ENCODE peak calls at places on chromosomes 16 and 17, in four cellular contexts. One of them, this sample, is unnamed.

GRCh38 chr16:3695610-3696369 is 21.5 kb downstream of the TRAP1 start:
- DNase-seq in IMR-90: no peak
- DNase-seq in mammary epithelial cell: no peak
- DNase-seq in NT2/D1: no peak
- DNase-seq in this sample: no peak

GRCh38 chr17:64378890-64379354 is 11.7 kb downstream of the PECAM1 start:
- DNase-seq in IMR-90: no peak
- DNase-seq in mammary epithelial cell: no peak
- DNase-seq in NT2/D1: no peak
- DNase-seq in this sample: no peak

GRCh38 chr16:57734925-57735754 is 430 bp upstream of the KATNB1 start:
- DNase-seq in IMR-90: peak
- DNase-seq in mammary epithelial cell: peak
- DNase-seq in NT2/D1: peak
- DNase-seq in this sample: peak

GRCh38 chr16:4140652-4141051 is 24.4 kb upstream of the ADCY9 start:
- DNase-seq in IMR-90: peak
- DNase-seq in mammary epithelial cell: peak
- DNase-seq in NT2/D1: no peak
- DNase-seq in this sample: peak

GRCh38 chr17:19533718-19534561 is at the start of gene SLC47A1:
- DNase-seq in IMR-90: no peak
- DNase-seq in mammary epithelial cell: peak
- DNase-seq in NT2/D1: no peak
- DNase-seq in this sample: peak

GRCh38 chr17:17535957-17536356 is 39.8 kb upstream of the RASD1 start:
- DNase-seq in IMR-90: peak
- DNase-seq in mammary epithelial cell: no peak
- DNase-seq in NT2/D1: no peak
- DNase-seq in this sample: peak

GRCh38 chr16:84406006-84406963 is 37.9 kb downstream of the ATP2C2 start:
- DNase-seq in IMR-90: no peak
- DNase-seq in mammary epithelial cell: no peak
- DNase-seq in NT2/D1: no peak
- DNase-seq in this sample: no peak

GRCh38 chr17:58047751-58048150 is 35.5 kb upstream of the DYNLL2 start:
- DNase-seq in IMR-90: no peak
- DNase-seq in mammary epithelial cell: no peak
- DNase-seq in NT2/D1: no peak
- DNase-seq in this sample: no peak

GRCh38 chr16:75267631-75268264 is 16.3 kb upstream of the BCAR1 start:
- DNase-seq in IMR-90: peak
- DNase-seq in mammary epithelial cell: peak
- DNase-seq in NT2/D1: no peak
- DNase-seq in this sample: peak

GRCh38 chr16:1991588-1992474 is 2.1 kb downstream of the SYNGR3 start:
- DNase-seq in IMR-90: peak
- DNase-seq in mammary epithelial cell: peak
- DNase-seq in NT2/D1: peak
- DNase-seq in this sample: peak

GRCh38 chr16:68298907-68299515 is 11.7 kb downstream of the SLC7A6OS start:
- DNase-seq in IMR-90: peak
- DNase-seq in mammary epithelial cell: peak
- DNase-seq in NT2/D1: no peak
- DNase-seq in this sample: peak

GRCh38 chr16:83817022-83817421 is 9.2 kb downstream of the HSBP1 start:
- DNase-seq in IMR-90: no peak
- DNase-seq in mammary epithelial cell: no peak
- DNase-seq in NT2/D1: no peak
- DNase-seq in this sample: no peak

GRCh38 chr16:69804283-69804682 is 42.2 kb downstream of the WWP2 start:
- DNase-seq in IMR-90: no peak
- DNase-seq in mammary epithelial cell: no peak
- DNase-seq in NT2/D1: no peak
- DNase-seq in this sample: no peak

GRCh38 chr16:54459509-54460235 is 173.1 kb upstream of the IRX3 start:
- DNase-seq in IMR-90: no peak
- DNase-seq in mammary epithelial cell: no peak
- DNase-seq in NT2/D1: no peak
- DNase-seq in this sample: peak

GRCh38 chr17:36542755-36543154 is 2.0 kb upstream of the GGNBP2 start:
- DNase-seq in IMR-90: no peak
- DNase-seq in mammary epithelial cell: no peak
- DNase-seq in NT2/D1: no peak
- DNase-seq in this sample: no peak

GRCh38 chr17:35167666-35168065 is 20.0 kb downstream of the UNC45B start:
- DNase-seq in IMR-90: peak
- DNase-seq in mammary epithelial cell: peak
- DNase-seq in NT2/D1: no peak
- DNase-seq in this sample: peak

GRCh38 chr16:48365601-48366164 is 19.5 kb downstream of the SIAH1 start:
- DNase-seq in IMR-90: peak
- DNase-seq in mammary epithelial cell: peak
- DNase-seq in NT2/D1: peak
- DNase-seq in this sample: peak

DNA sequence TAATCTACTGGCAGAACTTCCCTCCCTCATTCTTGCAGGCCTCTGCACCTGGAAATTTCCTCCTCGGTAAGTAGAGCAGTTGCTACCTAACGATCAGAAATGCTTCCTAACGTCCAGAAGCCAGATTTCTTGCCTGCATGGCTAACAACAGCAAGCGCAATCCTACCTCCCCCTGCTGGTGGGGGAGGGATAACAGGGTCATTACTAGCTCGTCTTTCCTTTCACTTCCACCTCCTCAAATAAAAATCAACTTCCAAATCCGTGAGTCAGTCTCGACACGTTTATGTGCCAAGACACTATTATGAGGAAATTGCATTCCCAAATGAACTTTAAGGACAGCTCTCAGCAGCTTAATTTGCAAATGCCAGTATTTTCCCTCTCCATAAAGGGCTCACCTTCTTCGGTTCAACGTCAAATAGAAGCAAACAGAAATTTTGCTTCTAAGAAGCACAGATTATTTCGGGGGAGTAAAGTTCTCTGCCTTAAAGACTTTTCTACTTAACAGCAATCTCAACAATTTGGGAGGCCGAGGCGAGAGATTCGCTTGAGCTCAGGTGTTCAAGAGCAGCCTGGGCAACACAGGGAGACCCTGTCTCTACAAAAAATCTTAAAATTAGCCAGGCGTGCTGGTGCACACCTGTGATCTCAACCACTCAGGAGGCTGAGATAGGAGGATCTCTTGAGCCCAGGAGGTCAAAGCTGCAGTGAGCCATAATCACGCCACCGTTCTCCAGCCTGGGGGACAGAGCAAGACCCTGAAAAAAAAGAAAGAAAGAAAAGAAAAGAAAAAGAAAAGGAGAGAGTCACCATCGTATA is 188.6 kb upstream of the PSMD7 start:
- DNase-seq in IMR-90: peak
- DNase-seq in mammary epithelial cell: peak
- DNase-seq in NT2/D1: peak
- DNase-seq in this sample: no peak
- H3K9ac ChIP-seq in IMR-90: no peak
- H3K9ac ChIP-seq in mammary epithelial cell: no peak
- H3K9ac ChIP-seq in NT2/D1: no peak
- H3K9ac ChIP-seq in this sample: no peak

DNA sequence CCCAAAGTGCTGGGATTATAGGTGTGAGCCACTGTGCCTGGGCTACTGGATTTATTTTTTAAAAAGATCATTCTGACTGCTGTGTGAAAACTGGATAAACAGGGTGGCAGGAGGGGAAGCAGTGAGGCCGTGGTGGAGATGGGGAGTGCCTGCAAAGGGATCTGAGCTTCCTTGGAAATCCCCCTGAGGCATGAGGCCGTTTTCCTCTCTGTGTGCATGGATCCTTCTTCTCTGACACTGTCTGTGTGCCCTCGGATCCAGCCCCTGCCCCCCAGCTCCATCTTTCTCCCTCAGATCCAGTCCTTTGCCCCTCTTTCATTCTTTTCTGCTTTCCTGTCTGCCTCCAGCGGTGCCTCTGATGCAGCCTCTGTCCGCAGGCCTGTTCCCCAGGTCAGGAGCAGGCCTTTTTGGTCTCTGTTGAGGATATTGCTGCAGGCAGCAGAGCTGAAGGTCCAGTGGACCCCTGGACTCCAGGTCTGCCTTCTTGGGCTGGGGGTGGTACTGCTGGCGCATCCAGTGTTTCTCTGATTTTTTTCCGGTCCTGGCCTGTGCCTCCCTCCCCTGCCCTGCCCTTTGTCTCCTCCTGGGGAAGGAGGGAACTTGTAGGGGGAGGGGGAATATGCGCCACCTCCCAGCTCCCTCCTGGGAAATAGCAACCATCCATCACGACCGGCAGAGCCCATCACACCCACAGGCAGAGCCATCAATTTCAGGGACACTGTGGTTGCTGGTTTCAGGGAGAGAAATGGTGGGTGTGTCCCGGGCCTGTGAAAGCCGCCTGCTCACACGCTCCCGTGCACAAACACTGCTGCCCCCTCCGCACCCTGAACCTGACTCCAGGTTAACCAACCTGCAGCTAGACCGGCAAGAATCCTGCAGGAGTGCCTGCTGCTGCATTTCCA is 17.0 kb downstream of the MGAT5B start:
- DNase-seq in IMR-90: no peak
- DNase-seq in mammary epithelial cell: no peak
- DNase-seq in NT2/D1: peak
- DNase-seq in this sample: no peak
- H3K9ac ChIP-seq in IMR-90: no peak
- H3K9ac ChIP-seq in mammary epithelial cell: no peak
- H3K9ac ChIP-seq in NT2/D1: peak
- H3K9ac ChIP-seq in this sample: no peak

DNA sequence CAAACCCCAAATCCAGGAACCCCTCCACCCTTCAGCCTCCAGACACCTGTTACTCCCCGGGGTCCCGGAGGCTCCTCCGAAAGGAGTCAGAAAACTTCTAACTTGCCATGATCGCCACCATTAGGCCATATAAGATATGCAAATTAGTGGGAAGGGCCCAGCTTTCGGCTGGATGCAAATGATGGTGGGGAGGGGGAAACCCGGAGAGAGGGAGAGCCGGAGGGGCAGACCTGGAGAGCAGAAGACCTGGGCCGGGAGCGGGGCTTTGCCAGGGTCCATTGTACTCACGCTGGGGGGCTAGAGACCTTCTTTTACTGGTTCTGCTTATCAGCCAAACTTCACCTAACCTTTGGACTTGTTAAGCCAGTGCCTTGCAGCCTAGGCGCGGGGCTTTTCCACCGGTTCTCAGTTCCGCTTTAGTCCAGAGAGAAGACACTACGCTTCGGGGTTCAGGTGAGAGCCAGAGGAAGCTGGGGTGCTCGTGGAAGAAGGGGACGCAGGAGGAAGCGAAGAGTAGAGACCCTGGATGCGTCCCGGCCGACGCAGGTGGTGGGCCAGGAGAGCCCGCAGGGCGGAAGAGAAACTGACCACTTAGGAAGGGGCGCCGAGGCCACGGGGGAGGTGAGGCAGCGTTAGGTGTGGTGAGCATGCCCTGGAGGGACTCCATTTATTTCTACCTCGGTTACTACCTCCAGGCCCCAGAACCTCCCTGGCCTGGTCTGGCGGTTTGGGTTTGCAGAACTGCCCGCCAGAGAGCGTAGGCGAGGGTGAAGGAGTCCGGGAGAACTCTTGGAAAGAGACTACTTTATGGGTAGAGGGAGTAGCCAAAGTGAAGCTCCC is at the start of gene HNF1B:
- DNase-seq in IMR-90: no peak
- DNase-seq in mammary epithelial cell: no peak
- DNase-seq in NT2/D1: no peak
- DNase-seq in this sample: no peak
- H3K9ac ChIP-seq in IMR-90: no peak
- H3K9ac ChIP-seq in mammary epithelial cell: no peak
- H3K9ac ChIP-seq in NT2/D1: peak
- H3K9ac ChIP-seq in this sample: no peak

DNA sequence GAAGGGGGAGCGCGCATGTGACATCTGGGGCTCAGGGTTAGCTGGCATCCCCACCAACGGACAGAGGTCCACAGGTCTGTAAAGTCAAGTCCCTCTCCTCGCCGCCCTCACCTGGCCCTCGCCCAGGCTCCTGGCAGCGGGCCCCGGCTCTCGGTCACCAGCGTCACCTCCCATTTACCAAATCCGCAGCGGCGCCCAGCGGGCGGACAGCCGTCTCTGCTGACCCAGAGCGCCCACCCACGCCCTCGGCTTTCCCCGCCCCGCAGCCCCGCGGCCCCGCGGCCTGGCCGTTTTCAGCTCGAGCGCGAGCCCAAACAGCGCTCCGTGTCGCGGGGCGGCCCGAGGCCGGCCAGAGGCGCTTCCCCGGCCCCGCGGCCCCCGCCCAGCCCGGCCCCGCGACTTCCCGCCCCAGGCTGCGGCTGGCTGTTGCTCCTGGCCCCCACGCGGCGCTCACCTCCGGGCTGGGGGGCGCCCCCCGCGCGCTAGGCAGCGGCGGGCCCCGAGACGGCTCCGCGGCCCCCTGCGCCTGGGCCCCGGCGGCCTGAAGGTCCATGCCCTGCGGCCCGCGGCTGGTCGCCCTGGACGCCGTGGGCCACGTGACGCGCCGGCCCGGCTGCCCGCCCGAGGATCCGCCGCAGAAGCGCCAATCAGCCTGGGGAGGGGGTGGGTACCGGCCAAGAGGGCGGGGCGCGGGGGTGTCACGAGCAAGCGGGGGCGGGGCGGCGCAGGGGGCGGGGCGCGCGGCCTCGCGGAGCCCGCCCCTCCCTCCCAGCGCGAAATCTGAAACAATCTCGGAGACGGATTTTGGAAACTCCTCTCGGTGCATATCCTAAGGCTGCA is at the start of gene COPRS:
- DNase-seq in IMR-90: peak
- DNase-seq in mammary epithelial cell: peak
- DNase-seq in NT2/D1: peak
- DNase-seq in this sample: peak
- H3K9ac ChIP-seq in IMR-90: peak
- H3K9ac ChIP-seq in mammary epithelial cell: peak
- H3K9ac ChIP-seq in NT2/D1: peak
- H3K9ac ChIP-seq in this sample: peak

DNA sequence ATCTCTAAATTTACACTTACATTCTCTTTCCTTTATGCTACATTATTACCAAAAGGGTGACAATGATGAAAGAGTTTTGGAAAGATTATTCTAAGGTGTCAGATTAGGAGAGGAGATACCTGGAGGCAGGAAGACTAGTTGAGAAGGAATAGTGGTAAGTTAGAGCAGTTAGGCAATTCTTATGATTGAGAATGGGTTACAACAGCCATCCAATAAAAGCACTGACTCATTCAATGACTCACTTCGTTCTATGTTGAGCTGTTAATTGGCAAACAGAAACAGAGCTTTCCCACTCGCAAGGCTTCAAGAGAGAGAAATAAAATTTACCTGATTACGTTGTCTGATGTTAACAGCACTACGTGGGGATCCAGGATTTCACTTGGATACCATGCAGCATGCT is 5.8 kb downstream of the NUP88 start:
- DNase-seq in IMR-90: peak
- DNase-seq in mammary epithelial cell: peak
- DNase-seq in NT2/D1: no peak
- DNase-seq in this sample: peak
- H3K9ac ChIP-seq in IMR-90: no peak
- H3K9ac ChIP-seq in mammary epithelial cell: no peak
- H3K9ac ChIP-seq in NT2/D1: no peak
- H3K9ac ChIP-seq in this sample: no peak

This sample was measured in fibroblast of lung.